ENCODE peak calls at places on chromosomes 6 and 20, in eight cellular contexts. V, N, Z, H, D, G, W and Y are unnamed samples.

GRCh38 chr6:131199568-131200272 is 64.5 kb downstream of the AKAP7 start:
- DNase-seq in Z (no peak), G (peak; percentile 22), N (no peak), H (peak; percentile 34), W (peak; percentile 85), V (no peak), D (peak; percentile 86), Y (no peak)

GRCh38 chr20:2793471-2793870 is 7.0 kb downstream of the CPXM1 start:
- DNase-seq in H (no peak), N (no peak), D (no peak), G (no peak), W (no peak), V (no peak), Z (no peak), Y (no peak)

GRCh38 chr6:41531591-41532582 is 14.3 kb upstream of the FOXP4 start:
- DNase-seq in W (peak; percentile 54), H (no peak), G (peak; percentile 88), V (peak; percentile 36), Z (no peak), N (no peak), D (peak; percentile 33), Y (no peak)

GRCh38 chr20:37163832-37164554 is 15.1 kb upstream of the RPN2 start:
- DNase-seq in W (no peak), Z (no peak), H (no peak), G (no peak), V (no peak), N (no peak), D (no peak), Y (no peak)

GRCh38 chr6:83429857-83430605 is 820 bp downstream of the ME1 start:
- DNase-seq in V (no peak), D (no peak), Z (no peak), W (no peak), H (peak; percentile 32), N (no peak), G (peak; percentile 88), Y (peak; percentile 55)

GRCh38 chr6:111972714-111973678 is 80.9 kb upstream of the CCN6 start:
- DNase-seq in N (no peak), H (no peak), V (peak; percentile 67), D (peak; percentile 92), G (peak; percentile 96), Z (peak; percentile 81), W (peak; percentile 78), Y (no peak)

GRCh38 chr6:155498370-155498769 is 42.7 kb upstream of the NOX3 start:
- DNase-seq in N (no peak), G (no peak), H (no peak), Z (no peak), V (no peak), D (no peak), W (no peak), Y (no peak)

GRCh38 chr6:43674921-43675320 is 12.7 kb downstream of the MRPS18A start:
- DNase-seq in D (no peak), H (no peak), G (no peak), N (no peak), V (no peak), W (no peak), Z (peak; percentile 27), Y (no peak)

GRCh38 chr6:95670011-95670463 is 92.7 kb downstream of the MANEA start:
- DNase-seq in N (peak; percentile 63), D (no peak), G (no peak), W (no peak), Z (peak; percentile 62), H (no peak), V (no peak), Y (no peak)

GRCh38 chr6:25900843-25901242 is 26.8 kb upstream of the SLC17A3 start:
- DNase-seq in N (no peak), V (no peak), Z (no peak), D (no peak), G (no peak), W (no peak), H (no peak), Y (no peak)

GRCh38 chr6:127192911-127193503 is 73.7 kb upstream of the RNF146 start:
- DNase-seq in Z (no peak), W (no peak), G (no peak), V (no peak), N (no peak), H (no peak), D (no peak), Y (no peak)

GRCh38 chr6:125195526-125195925 is 42.0 kb downstream of the TPD52L1 start:
- DNase-seq in G (no peak), Z (no peak), H (no peak), W (no peak), D (no peak), N (no peak), V (no peak), Y (no peak)

GRCh38 chr6:166202321-166202733 is 34.7 kb upstream of the TBXT start:
- DNase-seq in W (no peak), H (no peak), V (no peak), D (no peak), Z (no peak), N (no peak), G (no peak), Y (no peak)

GRCh38 chr20:3193806-3194616 is 10.5 kb downstream of the DDRGK1 start:
- DNase-seq in W (no peak), D (no peak), Z (no peak), V (no peak), N (peak; percentile 34), H (no peak), G (no peak), Y (peak; percentile 20)

GRCh38 chr6:128655978-128656498 is 135.6 kb upstream of the PTPRK start:
- DNase-seq in Z (no peak), H (no peak), D (no peak), N (no peak), W (no peak), G (peak; percentile 94), V (no peak), Y (no peak)

GRCh38 chr20:58184984-58185383 is 43.5 kb downstream of the ANKRD60 start:
- DNase-seq in W (no peak), V (no peak), N (no peak), Z (peak; percentile 27), D (no peak), H (no peak), G (no peak), Y (no peak)

GRCh38 chr20:62355527-62356142 is 11.5 kb downstream of the LAMA5 start:
- DNase-seq in W (no peak), Z (peak; percentile 93), G (no peak), V (peak; percentile 71), N (peak; percentile 65), H (no peak), D (no peak), Y (no peak)

GRCh38 chr20:15475483-15475882 is 1097.8 kb downstream of the KIF16B start:
- DNase-seq in H (peak; percentile 43), W (no peak), D (no peak), V (no peak), Z (no peak), N (peak; percentile 78), G (no peak), Y (peak; percentile 54)

GRCh38 chr6:31042801-31043200 is 32.5 kb downstream of the MUC22 start:
- DNase-seq in G (peak; percentile 14), N (no peak), Z (no peak), D (no peak), V (peak; percentile 31), W (no peak), H (peak; percentile 73), Y (peak; percentile 54)

GRCh38 chr20:59597240-59597639 is 7.1 kb upstream of the PHACTR3 start:
- DNase-seq in Z (no peak), H (no peak), D (no peak), V (no peak), N (no peak), W (no peak), G (no peak), Y (no peak)

GRCh38 chr6:61887425-61887824 is 398.6 kb downstream of the KHDRBS2 start:
- DNase-seq in N (no peak), Z (no peak), H (no peak), D (no peak), V (no peak), G (no peak), W (no peak), Y (no peak)

GRCh38 chr20:63441136-63441776 is 31.2 kb downstream of the KCNQ2 start:
- DNase-seq in H (no peak), D (no peak), G (no peak), V (no peak), Z (no peak), W (no peak), N (no peak), Y (no peak)

GRCh38 chr6:109987196-109987595 is 9.1 kb downstream of the GPR6 start:
- DNase-seq in Z (no peak), N (no peak), G (no peak), V (no peak), H (no peak), D (no peak), W (no peak), Y (no peak)

GRCh38 chr20:61560361-61560853 is 308.3 kb downstream of the CDH4 start:
- DNase-seq in W (no peak), H (no peak), D (no peak), G (peak; percentile 33), Z (no peak), V (no peak), N (no peak), Y (peak; percentile 56)

GRCh38 chr6:11236351-11236750 is 3.9 kb upstream of the NEDD9 start:
- DNase-seq in V (no peak), N (no peak), H (no peak), D (peak; percentile 53), Z (no peak), W (peak; percentile 52), G (no peak), Y (no peak)

DNA sequence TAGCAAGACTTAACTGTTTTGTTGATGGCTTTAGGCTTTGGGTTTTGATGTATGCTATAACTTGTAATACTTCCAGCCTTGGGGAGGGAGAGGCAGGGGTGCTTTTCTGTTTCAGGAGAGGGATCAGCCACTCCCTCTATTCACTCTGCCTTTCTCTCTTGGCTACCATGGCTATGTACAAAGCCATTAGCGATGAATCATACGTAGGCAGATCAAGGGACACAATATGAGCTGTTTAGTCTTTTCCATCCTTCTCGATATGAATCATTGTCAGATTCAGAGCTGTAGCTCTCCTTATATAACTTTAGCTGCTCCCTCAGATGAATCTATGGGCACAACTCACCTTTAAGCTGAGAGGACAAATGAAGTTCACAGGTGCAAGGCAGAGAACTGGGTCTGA is 230.6 kb downstream of the TSHZ2 start:
- DNase-seq in V (no peak), Z (no peak), D (no peak), G (no peak), W (no peak), N (no peak), H (no peak), Y (no peak)
- H3K4me1 ChIP-seq in V (no peaks in the 10 kb centered on the region), Z (no peaks in the 10 kb centered on the region), D (no peaks in the 10 kb centered on the region), G (no peaks in the 10 kb centered on the region), W (peaks cover 1% of the 10 kb centered on the region), N (no peaks in the 10 kb centered on the region), H (no peaks in the 10 kb centered on the region), Y (no peaks in the 10 kb centered on the region)

GRCh38 chr6:158611039-158611438 is 33.5 kb downstream of the DYNLT1 start:
- DNase-seq in D (no peak), N (no peak), V (no peak), W (no peak), H (no peak), G (no peak), Z (no peak), Y (no peak)
- H3K27ac ChIP-seq in D (no peak overlapping the region), N (no peak overlapping the region), V (peak overlapping the region; percentile 66), W (no peak overlapping the region), H (no peak overlapping the region), G (no peak overlapping the region), Z (no peak overlapping the region), Y (no peak overlapping the region)

GRCh38 chr6:36917541-36918193 is 31.9 kb downstream of the C6orf89 start:
- DNase-seq in H (no peak), Z (no peak), G (peak; percentile 57), V (peak; percentile 71), D (no peak), N (no peak), W (no peak), Y (peak; percentile 59)
- H3K36me3 ChIP-seq in H (peaks cover 93% of the 10 kb centered on the region), Z (no peaks in the 10 kb centered on the region), G (peaks cover 56% of the 10 kb centered on the region), V (no peaks in the 10 kb centered on the region), D (peaks cover 81% of the 10 kb centered on the region), N (peaks cover 97% of the 10 kb centered on the region), W (peaks cover 55% of the 10 kb centered on the region), Y (peaks cover 94% of the 10 kb centered on the region)

GRCh38 chr6:159985296-159985940 is 16.5 kb downstream of the IGF2R start:
- DNase-seq in Z (no peak), V (no peak), G (no peak), H (no peak), N (no peak), W (no peak), D (no peak), Y (no peak)
- H3K4me1 ChIP-seq in Z (no peaks in the 10 kb centered on the region), V (peaks cover 21% of the 10 kb centered on the region), G (peaks cover 63% of the 10 kb centered on the region), H (peaks cover 87% of the 10 kb centered on the region), N (peaks cover 66% of the 10 kb centered on the region), W (peaks cover 83% of the 10 kb centered on the region), D (peaks cover 49% of the 10 kb centered on the region), Y (peaks cover 92% of the 10 kb centered on the region)